ENCODE peak calls at places on chromosomes 5 and 9, in six cellular contexts. Z, C, L, H, T and Q are unnamed samples. For H3K4me1, the result is how much of the 10 kb centered on the place peaks cover.

GRCh38 chr5:66861402-66861801 is 265.2 kb downstream of the MAST4 start:
- DNase-seq in C (no peak), Z (no peak), T (no peak), L (no peak), H (no peak), Q (no peak)

GRCh38 chr5:149611327-149611726 is 30.0 kb downstream of the ARHGEF37 start:
- DNase-seq in Z (no peak), H (peak), T (peak), L (no peak), C (no peak), Q (no peak)

GRCh38 chr5:99600952-99601351 is 672.1 kb upstream of the CHD1 start:
- DNase-seq in Z (no peak), H (no peak), T (no peak), C (peak), L (no peak), Q (no peak)

GRCh38 chr5:17370651-17371050 is 127.4 kb upstream of the TAF11L2 start:
- DNase-seq in C (no peak), L (no peak), Z (no peak), T (no peak), H (no peak), Q (no peak)

GRCh38 chr5:132053483-132053882 is 7.0 kb upstream of the IL3 start:
- DNase-seq in C (no peak), Z (no peak), L (no peak), T (no peak), H (no peak), Q (no peak)

GRCh38 chr5:167833456-167833855 is 458.0 kb upstream of the WWC1 start:
- DNase-seq in C (no peak), L (no peak), T (no peak), Z (no peak), H (no peak), Q (no peak)

GRCh38 chr9:107394264-107394663 is 95.3 kb downstream of the KLF4 start:
- DNase-seq in T (no peak), L (no peak), H (no peak), C (no peak), Z (no peak), Q (no peak)

GRCh38 chr5:886716-887325 is 5.8 kb downstream of the BRD9 start:
- DNase-seq in Z (no peak), T (no peak), C (no peak), L (no peak), H (no peak), Q (no peak)

GRCh38 chr5:8843766-8844165 is 702.1 kb downstream of the SEMA5A start:
- DNase-seq in H (peak), L (no peak), C (no peak), T (peak), Z (peak), Q (no peak)

GRCh38 chr9:72602629-72603028 is 81.2 kb downstream of the TMC1 start:
- DNase-seq in H (peak), C (no peak), T (no peak), Z (no peak), L (no peak), Q (no peak)

GRCh38 chr5:146540421-146540820 is 24.4 kb upstream of the GPR151 start:
- DNase-seq in L (no peak), C (peak), T (no peak), H (peak), Z (no peak), Q (no peak)

GRCh38 chr9:94866770-94867169 is 140.3 kb downstream of the AOPEP start:
- DNase-seq in Z (no peak), C (no peak), H (peak), L (peak), T (no peak), Q (no peak)

GRCh38 chr5:150672237-150672883 is 11.3 kb downstream of the MYOZ3 start:
- DNase-seq in L (peak), C (peak), T (peak), H (peak), Z (peak), Q (peak)

GRCh38 chr9:97277953-97278352 is 29.5 kb upstream of the CCDC180 start:
- DNase-seq in Z (no peak), T (no peak), H (no peak), L (no peak), C (no peak), Q (no peak)

GRCh38 chr5:64690417-64691151 is at the start of gene SHISAL2B:
- DNase-seq in L (peak), H (peak), T (peak), C (no peak), Z (peak), Q (peak)

GRCh38 chr9:90112791-90113190 is 508.0 kb downstream of the GADD45G start:
- DNase-seq in L (no peak), T (no peak), Z (no peak), H (peak), C (no peak), Q (no peak)

GRCh38 chr5:123157797-123158528 is 68.9 kb downstream of the PRDM6 start:
- DNase-seq in H (peak), C (peak), Z (no peak), L (no peak), T (peak), Q (no peak)

GRCh38 chr5:73591102-73591695 is 25.7 kb downstream of the UTP15 start:
- DNase-seq in H (peak), L (peak), T (peak), C (peak), Z (peak), Q (peak)

GRCh38 chr5:157252741-157253465 is 13.0 kb upstream of the CYFIP2 start:
- DNase-seq in C (no peak), L (peak), T (no peak), Z (no peak), H (peak), Q (no peak)

GRCh38 chr5:133025804-133026663 is at the start of gene ZCCHC10:
- DNase-seq in H (peak), Z (peak), C (peak), T (peak), L (peak), Q (peak)

GRCh38 chr5:69519285-69519684 is 26.7 kb downstream of the OCLN start:
- DNase-seq in Z (no peak), C (no peak), T (no peak), H (no peak), L (no peak), Q (no peak)

GRCh38 chr5:60161340-60161934 is 267.9 kb upstream of the PDE4D start:
- DNase-seq in C (peak), H (peak), T (peak), Z (peak), L (peak), Q (peak)

GRCh38 chr5:1919750-1920149 is 37.0 kb upstream of the IRX4 start:
- DNase-seq in H (no peak), C (no peak), L (no peak), T (no peak), Z (no peak), Q (no peak)

GRCh38 chr9:113456235-113456634 is 7.3 kb upstream of the RGS3 start:
- DNase-seq in C (no peak), Z (no peak), H (peak), L (no peak), T (no peak), Q (peak)

GRCh38 chr5:110053824-110054223 is 364.1 kb downstream of the MAN2A1 start:
- DNase-seq in Z (no peak), H (no peak), T (no peak), L (no peak), C (no peak), Q (no peak)

GRCh38 chr5:177608243-177609075 is 8.5 kb downstream of the B4GALT7 start:
- DNase-seq in H (no peak), Z (no peak), C (no peak), L (no peak), T (no peak), Q (no peak)

GRCh38 chr5:78345485-78345884 is 14.9 kb upstream of the SCAMP1 start:
- DNase-seq in H (peak), T (no peak), C (no peak), L (no peak), Z (no peak), Q (no peak)

GRCh38 chr5:131821221-131821620 is 24.4 kb upstream of the FNIP1 start:
- DNase-seq in L (no peak), T (no peak), C (no peak), Z (no peak), H (peak), Q (no peak)

GRCh38 chr5:130743091-130743490 is 422.0 kb downstream of the HINT1 start:
- DNase-seq in H (no peak), L (no peak), T (no peak), Z (no peak), C (no peak), Q (no peak)

GRCh38 chr5:115979628-115980041 is 17.4 kb downstream of the LVRN start:
- DNase-seq in L (no peak), T (no peak), Z (no peak), C (no peak), H (peak), Q (no peak)

GRCh38 chr5:135272311-135272805 is 126.7 kb downstream of the MACROH2A1 start:
- DNase-seq in C (no peak), H (no peak), T (no peak), Z (no peak), L (no peak), Q (no peak)

GRCh38 chr5:144377207-144377606 is 206.5 kb downstream of the KCTD16 start:
- DNase-seq in L (peak), H (no peak), T (no peak), C (no peak), Z (no peak), Q (no peak)

GRCh38 chr9:132546148-132547051 is 36.0 kb upstream of the BARHL1 start:
- DNase-seq in H (peak), T (peak), C (no peak), L (peak), Z (peak), Q (peak)

GRCh38 chr5:76794871-76795270 is 24.0 kb upstream of the F2RL1 start:
- DNase-seq in C (peak), H (peak), Z (no peak), T (no peak), L (no peak), Q (no peak)

GRCh38 chr9:90044710-90045151 is 439.9 kb downstream of the GADD45G start:
- DNase-seq in C (peak), T (peak), H (peak), Z (no peak), L (no peak), Q (no peak)

GRCh38 chr9:8346291-8346690 is 546.7 kb upstream of the DMAC1 start:
- DNase-seq in T (no peak), Z (no peak), L (no peak), H (no peak), C (no peak), Q (no peak)

GRCh38 chr5:88713818-88714217 is 169.2 kb downstream of the MEF2C start:
- DNase-seq in C (no peak), H (no peak), Z (no peak), L (no peak), T (no peak), Q (no peak)

DNA sequence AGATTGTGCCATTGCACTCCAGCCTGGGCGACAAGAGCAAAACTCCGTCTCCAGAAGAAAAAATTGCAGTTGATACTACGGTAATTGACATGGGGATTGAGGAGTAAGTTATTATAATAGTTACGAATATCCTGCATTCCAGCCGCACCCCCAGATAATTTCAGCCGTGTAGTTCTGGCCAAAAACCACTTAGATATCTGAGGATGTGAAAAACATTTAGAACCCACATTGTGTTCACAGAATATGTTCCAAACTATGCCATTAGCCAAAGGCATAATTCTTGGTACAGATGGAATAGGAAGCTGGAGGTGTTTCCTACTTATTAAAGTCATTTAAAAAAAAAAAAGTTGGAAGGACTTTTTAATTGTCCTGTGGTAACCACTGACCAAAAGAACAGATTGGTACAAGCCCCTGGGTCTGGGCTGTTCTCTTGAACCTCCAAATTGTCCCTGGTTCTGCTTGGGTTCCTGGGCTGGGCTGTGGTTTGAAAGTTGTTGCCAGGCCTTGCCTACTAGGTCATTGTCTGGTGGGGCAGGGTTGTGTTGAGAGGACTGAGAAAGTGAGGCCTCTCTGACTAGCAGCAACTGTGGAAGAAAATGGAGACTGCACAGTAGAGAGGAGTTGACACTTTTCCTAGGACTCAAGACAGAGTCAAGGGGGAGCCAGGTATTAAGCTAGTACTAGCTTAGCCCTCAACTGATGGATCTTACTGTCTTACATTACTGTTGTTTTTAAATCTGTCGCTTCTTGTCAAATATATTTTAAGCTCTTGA is 198.8 kb downstream of the NR3C1 start:
- DNase-seq in Z (no peak), C (no peak), H (peak), T (no peak), L (no peak), Q (no peak)
- H3K4me1 ChIP-seq in Z (under half), C (under half), H (under half), T (under half), L (under half), Q (under half)

GRCh38 chr9:36398745-36399144 is 1.3 kb downstream of the RNF38 start:
- DNase-seq in T (no peak), Z (no peak), L (no peak), C (no peak), H (peak), Q (no peak)

GRCh38 chr9:36399980-36400331 is at the start of gene RNF38:
- DNase-seq in H (no peak), Z (no peak), T (no peak), C (no peak), L (no peak), Q (no peak)

GRCh38 chr9:36401179-36401740 is 1.2 kb upstream of the RNF38 start:
- DNase-seq in T (peak), Z (no peak), H (peak), C (peak), L (peak), Q (peak)

GRCh38 chr9:36401897-36402480 is 1.9 kb upstream of the RNF38 start:
- DNase-seq in C (no peak), H (no peak), L (no peak), Z (no peak), T (peak), Q (no peak)

GRCh38 chr9:36400332-36401178 is 486 bp upstream of the RNF38 start:
- DNase-seq in H (peak), Z (peak), C (peak), T (peak), L (peak), Q (peak)
- TF ChIP-seq EZH2phosphoT487 in H (no peak), Z (no peak), C (no peak), T (no peak), L (no peak), Q (no peak)

GRCh38 chr9:121288557-121288873 is 20.6 kb downstream of the GSN start:
- DNase-seq in Z (no peak), C (no peak), L (no peak), H (no peak), T (peak), Q (no peak)

GRCh38 chr9:121286973-121287721 is 19.2 kb downstream of the GSN start:
- DNase-seq in L (no peak), T (peak), H (peak), Z (peak), C (peak), Q (peak)

GRCh38 chr9:121288874-121289553 is 21.1 kb downstream of the GSN start:
- DNase-seq in C (no peak), H (peak), L (no peak), Z (peak), T (peak), Q (peak)

GRCh38 chr9:121292051-121292450 is 24.1 kb downstream of the GSN start:
- DNase-seq in T (no peak), L (no peak), Z (no peak), C (no peak), H (no peak), Q (no peak)

DNA sequence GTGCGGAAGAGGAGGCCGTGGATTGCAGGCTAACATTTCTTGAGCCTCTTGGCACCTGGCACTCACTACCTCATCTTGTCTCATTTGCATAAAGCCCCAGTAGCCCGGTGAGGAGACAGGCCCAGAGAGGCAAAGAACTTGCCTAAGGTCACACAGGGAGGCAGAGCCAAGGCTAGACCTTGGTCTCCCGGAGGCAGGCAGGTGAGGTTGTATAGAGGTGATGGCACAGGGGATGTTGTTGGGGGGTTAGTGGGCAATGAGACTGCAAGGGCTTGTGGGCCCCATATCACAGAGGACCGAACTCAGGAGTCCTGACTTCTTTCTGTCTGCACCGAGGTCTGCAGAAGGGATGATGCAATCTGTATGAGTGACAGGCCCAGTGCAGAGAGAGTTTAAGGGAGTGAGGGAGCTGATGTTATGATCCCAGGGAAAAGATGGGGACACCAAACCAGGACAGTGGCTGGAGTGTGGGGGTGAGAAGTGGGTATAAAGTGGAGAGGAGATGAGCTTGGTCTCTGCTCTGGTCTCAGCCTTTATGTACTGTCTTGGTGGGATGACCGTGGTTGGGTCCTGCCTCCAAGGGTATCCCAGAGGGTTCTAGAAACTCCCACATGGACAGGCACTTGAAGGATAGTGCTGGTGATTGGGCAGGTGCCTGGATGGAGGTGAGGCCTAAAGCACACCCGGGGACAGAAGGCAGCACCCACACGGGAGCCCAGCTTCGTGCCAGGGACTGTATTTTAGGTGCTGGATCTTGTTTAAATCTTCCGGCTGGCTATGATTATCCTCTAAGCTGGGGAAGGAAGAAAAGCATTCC is 21.8 kb downstream of the GSN start:
- DNase-seq in Z (no peak), C (no peak), H (peak), L (no peak), T (no peak), Q (no peak)
- H3K4me1 ChIP-seq in Z (half or more), C (under half), H (under half), L (half or more), T (half or more), Q (under half)

GRCh38 chr5:93092349-93093105 is 488.5 kb downstream of the NR2F1-AS1 start:
- DNase-seq in T (no peak), C (peak), Z (no peak), H (peak), L (no peak), Q (no peak)
- TF ChIP-seq EZH2phosphoT487 in T (no peak), C (no peak), Z (no peak), H (no peak), L (no peak), Q (no peak)

DNA sequence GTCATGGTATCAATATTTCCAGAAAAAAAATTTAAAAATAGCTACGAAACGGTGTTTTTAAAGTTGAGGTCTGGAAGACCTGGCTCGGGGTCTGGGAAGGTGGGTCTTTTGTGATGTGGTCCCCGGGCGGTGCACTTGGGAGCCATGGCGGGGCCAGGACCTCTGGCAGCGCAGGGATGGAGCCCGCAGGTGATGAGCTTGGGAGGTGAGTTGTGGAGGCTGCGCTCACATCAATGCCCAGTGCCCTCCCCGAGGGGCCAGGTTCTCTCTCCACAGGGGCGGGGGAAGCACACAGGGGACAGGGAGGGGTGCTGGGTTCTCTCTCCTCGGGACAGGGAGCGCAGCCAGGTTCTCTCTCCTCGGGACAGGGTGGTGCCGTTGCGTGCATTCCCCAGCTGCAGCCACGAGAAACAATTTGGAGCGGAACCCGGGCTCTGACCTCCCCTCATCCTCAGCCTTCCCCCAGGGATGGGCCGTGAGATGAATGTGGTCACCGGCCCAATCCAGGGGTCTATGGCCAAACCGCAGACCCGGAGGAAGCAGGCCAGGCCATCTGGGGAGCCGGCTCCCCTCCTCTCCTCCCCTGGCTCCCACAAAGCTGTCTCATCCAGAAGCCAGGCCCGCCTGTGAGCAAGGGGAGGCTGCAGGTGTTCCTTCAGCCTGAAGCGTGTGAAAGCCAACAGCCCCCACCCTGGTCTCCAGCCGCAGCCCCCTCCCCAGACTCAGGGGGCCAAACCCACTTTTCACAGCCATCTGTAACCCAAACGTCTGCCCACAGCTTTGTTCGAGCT is 25.9 kb downstream of the DBH start:
- DNase-seq in C (no peak), Z (no peak), T (no peak), H (no peak), L (peak), Q (no peak)
- H3K4me1 ChIP-seq in C (under half), Z (under half), T (under half), H (under half), L (under half), Q (under half)